ENCODE peak calls at places on chromosomes 2 and 18, in nine cellular contexts. One of them, this sample, is unnamed.

GRCh38 chr2:120745420-120746178 is 9.9 kb downstream of the GLI2 start:
- DNase-seq in heart left ventricle: peak
- DNase-seq in nephron progenitor cell: no peak
- DNase-seq in epithelial cell of esophagus: no peak
- DNase-seq in endothelial cell: no peak
- DNase-seq in K562: no peak
- DNase-seq in CD4-positive, alpha-beta T cell: no peak
- DNase-seq in MM.1S: no peak
- DNase-seq in prostate gland: no peak
- DNase-seq in this sample: no peak

GRCh38 chr18:47050468-47050867 is 15.0 kb upstream of the ELOA2 start:
- DNase-seq in heart left ventricle: no peak
- DNase-seq in nephron progenitor cell: no peak
- DNase-seq in epithelial cell of esophagus: peak
- DNase-seq in endothelial cell: peak
- DNase-seq in K562: no peak
- DNase-seq in CD4-positive, alpha-beta T cell: no peak
- DNase-seq in MM.1S: peak
- DNase-seq in prostate gland: no peak
- DNase-seq in this sample: peak

GRCh38 chr2:30756051-30756719 is 51.1 kb downstream of the CAPN13 start:
- DNase-seq in heart left ventricle: no peak
- DNase-seq in nephron progenitor cell: no peak
- DNase-seq in epithelial cell of esophagus: peak
- DNase-seq in endothelial cell: no peak
- DNase-seq in K562: peak
- DNase-seq in CD4-positive, alpha-beta T cell: no peak
- DNase-seq in MM.1S: no peak
- DNase-seq in prostate gland: peak
- DNase-seq in this sample: peak

GRCh38 chr2:186862869-186863709 is 14.1 kb upstream of the ZSWIM2 start:
- DNase-seq in heart left ventricle: no peak
- DNase-seq in nephron progenitor cell: no peak
- DNase-seq in epithelial cell of esophagus: peak
- DNase-seq in endothelial cell: no peak
- DNase-seq in K562: peak
- DNase-seq in CD4-positive, alpha-beta T cell: no peak
- DNase-seq in MM.1S: peak
- DNase-seq in prostate gland: no peak
- DNase-seq in this sample: peak

GRCh38 chr2:166032361-166032760 is 78.8 kb upstream of the TTC21B start:
- DNase-seq in heart left ventricle: no peak
- DNase-seq in nephron progenitor cell: no peak
- DNase-seq in epithelial cell of esophagus: peak
- DNase-seq in endothelial cell: no peak
- DNase-seq in K562: no peak
- DNase-seq in CD4-positive, alpha-beta T cell: no peak
- DNase-seq in MM.1S: no peak
- DNase-seq in prostate gland: no peak
- DNase-seq in this sample: no peak

GRCh38 chr2:239674101-239674980 is 273.5 kb upstream of the HDAC4 start:
- DNase-seq in heart left ventricle: peak
- DNase-seq in nephron progenitor cell: no peak
- DNase-seq in epithelial cell of esophagus: no peak
- DNase-seq in endothelial cell: no peak
- DNase-seq in K562: no peak
- DNase-seq in CD4-positive, alpha-beta T cell: no peak
- DNase-seq in MM.1S: no peak
- DNase-seq in prostate gland: no peak
- DNase-seq in this sample: no peak

GRCh38 chr2:6946722-6947121 is 29.5 kb downstream of the RNF144A start:
- DNase-seq in heart left ventricle: no peak
- DNase-seq in nephron progenitor cell: no peak
- DNase-seq in epithelial cell of esophagus: peak
- DNase-seq in endothelial cell: no peak
- DNase-seq in K562: no peak
- DNase-seq in CD4-positive, alpha-beta T cell: no peak
- DNase-seq in MM.1S: no peak
- DNase-seq in prostate gland: peak
- DNase-seq in this sample: peak

GRCh38 chr2:225640550-225640949 is 241.0 kb downstream of the NYAP2 start:
- DNase-seq in heart left ventricle: no peak
- DNase-seq in nephron progenitor cell: no peak
- DNase-seq in epithelial cell of esophagus: no peak
- DNase-seq in endothelial cell: no peak
- DNase-seq in K562: no peak
- DNase-seq in CD4-positive, alpha-beta T cell: no peak
- DNase-seq in MM.1S: no peak
- DNase-seq in prostate gland: no peak
- DNase-seq in this sample: no peak

GRCh38 chr18:59219672-59220163 is at the start of gene GRP:
- DNase-seq in heart left ventricle: no peak
- DNase-seq in nephron progenitor cell: peak
- DNase-seq in epithelial cell of esophagus: no peak
- DNase-seq in endothelial cell: no peak
- DNase-seq in K562: no peak
- DNase-seq in CD4-positive, alpha-beta T cell: no peak
- DNase-seq in MM.1S: no peak
- DNase-seq in prostate gland: no peak
- DNase-seq in this sample: no peak

GRCh38 chr2:10533811-10534321 is 85.7 kb upstream of the ODC1 start:
- DNase-seq in heart left ventricle: no peak
- DNase-seq in nephron progenitor cell: no peak
- DNase-seq in epithelial cell of esophagus: peak
- DNase-seq in endothelial cell: no peak
- DNase-seq in K562: no peak
- DNase-seq in CD4-positive, alpha-beta T cell: no peak
- DNase-seq in MM.1S: no peak
- DNase-seq in prostate gland: no peak
- DNase-seq in this sample: no peak

GRCh38 chr2:182650704-182651103 is 65.4 kb upstream of the DNAJC10 start:
- DNase-seq in heart left ventricle: no peak
- DNase-seq in nephron progenitor cell: no peak
- DNase-seq in epithelial cell of esophagus: peak
- DNase-seq in endothelial cell: no peak
- DNase-seq in K562: peak
- DNase-seq in CD4-positive, alpha-beta T cell: no peak
- DNase-seq in MM.1S: peak
- DNase-seq in prostate gland: no peak
- DNase-seq in this sample: peak

GRCh38 chr2:189783451-189783926 is 650 bp downstream of the ORMDL1 start:
- DNase-seq in heart left ventricle: no peak
- DNase-seq in nephron progenitor cell: no peak
- DNase-seq in epithelial cell of esophagus: no peak
- DNase-seq in endothelial cell: no peak
- DNase-seq in K562: peak
- DNase-seq in CD4-positive, alpha-beta T cell: no peak
- DNase-seq in MM.1S: peak
- DNase-seq in prostate gland: no peak
- DNase-seq in this sample: peak

GRCh38 chr2:1505031-1505441 is 91.8 kb downstream of the TPO start:
- DNase-seq in heart left ventricle: no peak
- DNase-seq in nephron progenitor cell: no peak
- DNase-seq in epithelial cell of esophagus: no peak
- DNase-seq in endothelial cell: no peak
- DNase-seq in K562: no peak
- DNase-seq in CD4-positive, alpha-beta T cell: no peak
- DNase-seq in MM.1S: no peak
- DNase-seq in prostate gland: no peak
- DNase-seq in this sample: no peak

GRCh38 chr2:111900859-111901258 is 2.5 kb downstream of the MERTK start:
- DNase-seq in heart left ventricle: no peak
- DNase-seq in nephron progenitor cell: no peak
- DNase-seq in epithelial cell of esophagus: peak
- DNase-seq in endothelial cell: peak
- DNase-seq in K562: peak
- DNase-seq in CD4-positive, alpha-beta T cell: no peak
- DNase-seq in MM.1S: peak
- DNase-seq in prostate gland: no peak
- DNase-seq in this sample: no peak

GRCh38 chr18:48949606-48950535 is 894 bp downstream of the SMAD7 start:
- DNase-seq in heart left ventricle: peak
- DNase-seq in nephron progenitor cell: peak
- DNase-seq in epithelial cell of esophagus: peak
- DNase-seq in endothelial cell: peak
- DNase-seq in K562: no peak
- DNase-seq in CD4-positive, alpha-beta T cell: no peak
- DNase-seq in MM.1S: peak
- DNase-seq in prostate gland: no peak
- DNase-seq in this sample: no peak
- TF ChIP-seq CTCF in heart left ventricle: peak
- TF ChIP-seq CTCF in nephron progenitor cell: no peak
- TF ChIP-seq CTCF in epithelial cell of esophagus: no peak
- TF ChIP-seq CTCF in endothelial cell: peak
- TF ChIP-seq CTCF in K562: peak
- TF ChIP-seq CTCF in CD4-positive, alpha-beta T cell: no peak
- TF ChIP-seq CTCF in MM.1S: peak
- TF ChIP-seq CTCF in prostate gland: no peak
- TF ChIP-seq CTCF in this sample: peak

GRCh38 chr2:37671013-37671815 is at the start of gene CDC42EP3:
- DNase-seq in heart left ventricle: peak
- DNase-seq in nephron progenitor cell: peak
- DNase-seq in epithelial cell of esophagus: peak
- DNase-seq in endothelial cell: peak
- DNase-seq in K562: peak
- DNase-seq in CD4-positive, alpha-beta T cell: peak
- DNase-seq in MM.1S: peak
- DNase-seq in prostate gland: peak
- DNase-seq in this sample: peak

GRCh38 chr2:37670378-37671012 is 947 bp downstream of the CDC42EP3 start:
- DNase-seq in heart left ventricle: no peak
- DNase-seq in nephron progenitor cell: no peak
- DNase-seq in epithelial cell of esophagus: no peak
- DNase-seq in endothelial cell: no peak
- DNase-seq in K562: no peak
- DNase-seq in CD4-positive, alpha-beta T cell: no peak
- DNase-seq in MM.1S: peak
- DNase-seq in prostate gland: no peak
- DNase-seq in this sample: no peak

GRCh38 chr2:37671816-37672103 is 318 bp upstream of the CDC42EP3 start:
- DNase-seq in heart left ventricle: no peak
- DNase-seq in nephron progenitor cell: no peak
- DNase-seq in epithelial cell of esophagus: no peak
- DNase-seq in endothelial cell: no peak
- DNase-seq in K562: no peak
- DNase-seq in CD4-positive, alpha-beta T cell: no peak
- DNase-seq in MM.1S: no peak
- DNase-seq in prostate gland: no peak
- DNase-seq in this sample: peak

GRCh38 chr2:37672870-37673184 is 1.4 kb upstream of the CDC42EP3 start:
- DNase-seq in heart left ventricle: no peak
- DNase-seq in nephron progenitor cell: no peak
- DNase-seq in epithelial cell of esophagus: no peak
- DNase-seq in endothelial cell: no peak
- DNase-seq in K562: no peak
- DNase-seq in CD4-positive, alpha-beta T cell: no peak
- DNase-seq in MM.1S: no peak
- DNase-seq in prostate gland: no peak
- DNase-seq in this sample: no peak

GRCh38 chr2:37672104-37672869 is 845 bp upstream of the CDC42EP3 start:
- DNase-seq in heart left ventricle: peak
- DNase-seq in nephron progenitor cell: peak
- DNase-seq in epithelial cell of esophagus: peak
- DNase-seq in endothelial cell: peak
- DNase-seq in K562: peak
- DNase-seq in CD4-positive, alpha-beta T cell: peak
- DNase-seq in MM.1S: peak
- DNase-seq in prostate gland: peak
- DNase-seq in this sample: peak
- TF ChIP-seq CTCF in heart left ventricle: no peak
- TF ChIP-seq CTCF in nephron progenitor cell: no peak
- TF ChIP-seq CTCF in epithelial cell of esophagus: no peak
- TF ChIP-seq CTCF in endothelial cell: no peak
- TF ChIP-seq CTCF in K562: no peak
- TF ChIP-seq CTCF in CD4-positive, alpha-beta T cell: no peak
- TF ChIP-seq CTCF in MM.1S: no peak
- TF ChIP-seq CTCF in prostate gland: no peak
- TF ChIP-seq CTCF in this sample: no peak

GRCh38 chr2:67938053-67938452 is 124.8 kb downstream of the C1D start:
- DNase-seq in heart left ventricle: no peak
- DNase-seq in nephron progenitor cell: no peak
- DNase-seq in epithelial cell of esophagus: peak
- DNase-seq in endothelial cell: no peak
- DNase-seq in K562: no peak
- DNase-seq in CD4-positive, alpha-beta T cell: no peak
- DNase-seq in MM.1S: no peak
- DNase-seq in prostate gland: no peak
- DNase-seq in this sample: no peak
- TF ChIP-seq CTCF in heart left ventricle: no peak
- TF ChIP-seq CTCF in nephron progenitor cell: no peak
- TF ChIP-seq CTCF in epithelial cell of esophagus: no peak
- TF ChIP-seq CTCF in endothelial cell: no peak
- TF ChIP-seq CTCF in K562: no peak
- TF ChIP-seq CTCF in CD4-positive, alpha-beta T cell: no peak
- TF ChIP-seq CTCF in MM.1S: no peak
- TF ChIP-seq CTCF in prostate gland: no peak
- TF ChIP-seq CTCF in this sample: no peak

GRCh38 chr2:203871371-203871983 is 3.9 kb downstream of the CTLA4 start:
- DNase-seq in heart left ventricle: no peak
- DNase-seq in nephron progenitor cell: no peak
- DNase-seq in epithelial cell of esophagus: no peak
- DNase-seq in endothelial cell: no peak
- DNase-seq in K562: no peak
- DNase-seq in CD4-positive, alpha-beta T cell: no peak
- DNase-seq in MM.1S: peak
- DNase-seq in prostate gland: no peak
- DNase-seq in this sample: no peak

GRCh38 chr2:203870942-203871341 is 3.4 kb downstream of the CTLA4 start:
- DNase-seq in heart left ventricle: no peak
- DNase-seq in nephron progenitor cell: no peak
- DNase-seq in epithelial cell of esophagus: no peak
- DNase-seq in endothelial cell: no peak
- DNase-seq in K562: no peak
- DNase-seq in CD4-positive, alpha-beta T cell: no peak
- DNase-seq in MM.1S: no peak
- DNase-seq in prostate gland: no peak
- DNase-seq in this sample: no peak

GRCh38 chr2:203875471-203875870 is 7.9 kb downstream of the CTLA4 start:
- DNase-seq in heart left ventricle: no peak
- DNase-seq in nephron progenitor cell: no peak
- DNase-seq in epithelial cell of esophagus: no peak
- DNase-seq in endothelial cell: no peak
- DNase-seq in K562: no peak
- DNase-seq in CD4-positive, alpha-beta T cell: no peak
- DNase-seq in MM.1S: no peak
- DNase-seq in prostate gland: no peak
- DNase-seq in this sample: no peak

GRCh38 chr2:203873921-203874631 is 6.5 kb downstream of the CTLA4 start:
- DNase-seq in heart left ventricle: no peak
- DNase-seq in nephron progenitor cell: no peak
- DNase-seq in epithelial cell of esophagus: peak
- DNase-seq in endothelial cell: peak
- DNase-seq in K562: no peak
- DNase-seq in CD4-positive, alpha-beta T cell: no peak
- DNase-seq in MM.1S: peak
- DNase-seq in prostate gland: no peak
- DNase-seq in this sample: peak

DNA sequence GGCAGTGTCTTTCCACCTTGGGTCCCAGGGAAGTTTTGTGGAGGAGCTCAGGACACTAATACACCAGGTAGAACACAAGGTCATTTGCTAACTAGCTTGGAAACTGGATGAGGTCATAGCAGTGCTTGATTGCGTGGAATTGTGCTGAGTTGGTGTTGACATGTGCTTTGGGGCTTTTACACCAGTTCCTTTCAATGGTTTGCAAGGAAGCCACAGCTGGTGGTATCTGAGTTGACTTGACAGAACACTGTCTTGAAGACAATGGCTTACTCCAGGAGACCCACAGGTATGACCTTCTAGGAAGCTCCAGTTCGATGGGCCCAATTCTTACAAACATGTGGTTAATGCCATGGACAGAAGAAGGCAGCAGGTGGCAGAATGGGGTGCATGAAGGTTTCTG is 5.9 kb downstream of the CTLA4 start:
- DNase-seq in heart left ventricle: no peak
- DNase-seq in nephron progenitor cell: no peak
- DNase-seq in epithelial cell of esophagus: no peak
- DNase-seq in endothelial cell: no peak
- DNase-seq in K562: no peak
- DNase-seq in CD4-positive, alpha-beta T cell: no peak
- DNase-seq in MM.1S: peak
- DNase-seq in prostate gland: no peak
- DNase-seq in this sample: no peak
- TF ChIP-seq CTCF in heart left ventricle: no peak
- TF ChIP-seq CTCF in nephron progenitor cell: no peak
- TF ChIP-seq CTCF in epithelial cell of esophagus: no peak
- TF ChIP-seq CTCF in endothelial cell: no peak
- TF ChIP-seq CTCF in K562: no peak
- TF ChIP-seq CTCF in CD4-positive, alpha-beta T cell: no peak
- TF ChIP-seq CTCF in MM.1S: no peak
- TF ChIP-seq CTCF in prostate gland: no peak
- TF ChIP-seq CTCF in this sample: no peak